ENCODE peak calls at places on chromosome 12, in six cellular contexts. M is heart left ventricle, J is tibial nerve, G is breast epithelium, U is esophagus squamous epithelium, V is endothelial cell of umbilical vein. X is an unnamed sample.

GRCh38 chr12:25929096-25929637 is 29.3 kb upstream of the RASSF8 start:
- DNase-seq in M (no peak), J (no peak), G (no peak), U (no peak), V (no peak), X (no peak)

GRCh38 chr12:116933101-116933500 is 22.4 kb downstream of the FBXW8 start:
- DNase-seq in M (no peak), J (no peak), G (no peak), U (no peak), V (no peak), X (no peak)

GRCh38 chr12:188910-189621 is 24.9 kb downstream of the SLC6A12 start:
- DNase-seq in M (peak; percentile 72), J (no peak), G (no peak), U (no peak), V (peak; percentile 36), X (no peak)

GRCh38 chr12:49797452-49797782 is 30.8 kb downstream of the NCKAP5L start:
- DNase-seq in M (no peak), J (no peak), G (no peak), U (no peak), V (no peak), X (no peak)

GRCh38 chr12:46265102-46265501 is 3.7 kb downstream of the SLC38A1 start:
- DNase-seq in M (no peak), J (no peak), G (no peak), U (no peak), V (no peak), X (no peak)

GRCh38 chr12:14545144-14546124 is 22.2 kb downstream of the PLBD1 start:
- DNase-seq in M (no peak), J (no peak), G (no peak), U (no peak), V (no peak), X (no peak)

GRCh38 chr12:111429760-111430417 is 24.2 kb downstream of the SH2B3 start:
- DNase-seq in M (peak; percentile 32), J (no peak), G (no peak), U (no peak), V (peak; percentile 61), X (no peak)

GRCh38 chr12:118302053-118302452 is 70.7 kb downstream of the TAOK3 start:
- DNase-seq in M (no peak), J (no peak), G (no peak), U (no peak), V (no peak), X (no peak)

GRCh38 chr12:101021911-101022388 is 188.1 kb downstream of the SLC5A8 start:
- DNase-seq in M (no peak), J (no peak), G (no peak), U (no peak), V (peak; percentile 76), X (no peak)

GRCh38 chr12:72282721-72283120 is 10.6 kb downstream of the TRHDE start:
- DNase-seq in M (no peak), J (no peak), G (no peak), U (no peak), V (no peak), X (no peak)

GRCh38 chr12:68915055-68915454 is 17.9 kb downstream of the CPM start:
- DNase-seq in M (no peak), J (no peak), G (no peak), U (no peak), V (no peak), X (no peak)

GRCh38 chr12:29869916-29870315 is 86.2 kb upstream of the TMTC1 start:
- DNase-seq in M (no peak), J (no peak), G (no peak), U (no peak), V (no peak), X (no peak)

GRCh38 chr12:685388-685787 is 22.1 kb upstream of the NINJ2 start:
- DNase-seq in M (peak; percentile 29), J (no peak), G (no peak), U (no peak), V (peak; percentile 77), X (no peak)

GRCh38 chr12:71170456-71170855 is 12.7 kb upstream of the TSPAN8 start:
- DNase-seq in M (no peak), J (no peak), G (no peak), U (no peak), V (no peak), X (no peak)

GRCh38 chr12:52682938-52683574 is 2.8 kb upstream of the KRT1 start:
- DNase-seq in M (no peak), J (no peak), G (no peak), U (no peak), V (no peak), X (no peak)

GRCh38 chr12:130568041-130568440 is 148.1 kb downstream of the RIMBP2 start:
- DNase-seq in M (no peak), J (no peak), G (no peak), U (no peak), V (no peak), X (no peak)

GRCh38 chr12:10613334-10614055 is at the start of gene MAGOHB:
- DNase-seq in M (peak; percentile 96), J (peak; percentile 93), G (peak; percentile 92), U (peak; percentile 71), V (peak; percentile 95), X (peak; percentile 94)

GRCh38 chr12:39065455-39065854 is 160.1 kb upstream of the CPNE8 start:
- DNase-seq in M (no peak), J (no peak), G (no peak), U (no peak), V (no peak), X (no peak)

GRCh38 chr12:57581802-57582201 is 9.2 kb upstream of the PIP4K2C start:
- DNase-seq in M (no peak), J (no peak), G (no peak), U (no peak), V (no peak), X (no peak)

GRCh38 chr12:31897791-31898503 is 61.3 kb upstream of the RESF1 start:
- DNase-seq in M (peak; percentile 69), J (no peak), G (no peak), U (no peak), V (peak; percentile 53), X (no peak)

GRCh38 chr12:71029302-71029701 is 108.8 kb upstream of the PTPRR start:
- DNase-seq in M (no peak), J (no peak), G (no peak), U (no peak), V (no peak), X (no peak)

GRCh38 chr12:114481200-114481535 is 75.2 kb upstream of the TBX5 start:
- DNase-seq in M (no peak), J (no peak), G (no peak), U (no peak), V (no peak), X (no peak)

GRCh38 chr12:4015225-4016076 is 142.3 kb upstream of the PARP11 start:
- DNase-seq in M (no peak), J (no peak), G (no peak), U (no peak), V (no peak), X (peak; percentile 80)

DNA sequence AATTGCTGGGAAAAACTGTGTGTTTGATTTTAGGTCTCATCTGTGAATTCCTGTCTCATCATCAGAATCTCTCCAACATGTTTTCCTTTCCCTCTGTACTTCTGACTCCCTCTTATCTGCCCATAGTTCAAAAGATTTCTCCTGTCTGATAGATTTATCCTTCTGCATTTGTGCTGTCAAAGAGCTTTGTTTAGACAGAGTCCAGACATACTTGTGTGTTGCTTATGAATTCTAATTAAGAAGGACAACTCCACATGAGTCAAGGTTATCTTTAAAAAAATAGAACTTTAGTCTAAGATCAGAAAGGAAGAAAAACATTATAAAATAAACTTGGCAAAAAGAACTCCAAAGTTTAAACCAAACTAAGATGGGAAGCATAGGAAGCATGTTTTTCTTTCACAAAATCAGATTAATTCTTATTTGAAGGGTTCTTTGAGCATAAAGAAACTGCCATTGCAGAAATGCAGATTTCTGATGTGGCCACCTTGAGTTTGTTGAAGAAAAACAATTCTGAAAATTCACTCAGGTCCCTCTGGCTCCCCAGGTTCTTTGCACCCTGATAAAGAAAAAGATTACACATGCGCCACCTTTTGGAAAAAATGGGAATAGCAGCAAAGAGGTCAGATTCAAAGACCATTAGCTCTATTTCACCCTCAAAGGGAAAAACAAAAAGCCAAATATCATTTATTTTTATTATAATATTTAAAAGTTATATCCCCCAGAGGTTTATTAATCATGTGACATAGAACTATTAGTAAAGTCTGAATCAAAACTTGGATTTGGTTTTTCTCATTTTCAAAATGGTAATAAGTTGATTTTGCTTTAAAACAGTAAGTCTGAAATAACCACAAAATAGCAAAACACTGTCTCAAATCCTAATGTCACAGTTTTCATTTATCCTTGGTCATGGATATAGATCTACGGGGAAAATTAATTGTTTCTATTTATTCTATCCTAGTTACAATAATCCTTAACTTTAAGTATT is 143.7 kb upstream of the DCN start:
- DNase-seq in M (no peak), J (peak; percentile 32), G (no peak), U (no peak), V (peak; percentile 59), X (no peak)
- H3K4me3 ChIP-seq in M (no peak overlapping the region), J (no peak overlapping the region), G (peak overlapping the region; percentile 2), U (no peak overlapping the region), V (no peak overlapping the region), X (no peak overlapping the region)

GRCh38 chr12:27523305-27523641 is 733 bp upstream of the PPFIBP1 start:
- DNase-seq in M (no peak), J (no peak), G (no peak), U (no peak), V (no peak), X (no peak)
- TF ChIP-seq POLR2A in M (no peak), J (no peak), G (no peak), U (no peak), V (no peak), X (no peak)

GRCh38 chr12:2893007-2893406 is 2.3 kb downstream of the TULP3 start:
- DNase-seq in M (no peak), J (no peak), G (no peak), U (no peak), V (no peak), X (no peak)
- H3K4me3 ChIP-seq in M (no peak overlapping the region), J (no peak overlapping the region), G (peak overlapping the region; percentile 9), U (no peak overlapping the region), V (no peak overlapping the region), X (no peak overlapping the region)

GRCh38 chr12:76346236-76346635 is 2.0 kb downstream of the BBS10 start:
- DNase-seq in M (no peak), J (no peak), G (no peak), U (no peak), V (no peak), X (no peak)

GRCh38 chr12:76346798-76347420 is 1.3 kb downstream of the BBS10 start:
- DNase-seq in M (peak; percentile 32), J (no peak), G (no peak), U (no peak), V (peak; percentile 72), X (no peak)

GRCh38 chr12:76345569-76345968 is 2.6 kb downstream of the BBS10 start:
- DNase-seq in M (no peak), J (no peak), G (no peak), U (no peak), V (no peak), X (no peak)

DNA sequence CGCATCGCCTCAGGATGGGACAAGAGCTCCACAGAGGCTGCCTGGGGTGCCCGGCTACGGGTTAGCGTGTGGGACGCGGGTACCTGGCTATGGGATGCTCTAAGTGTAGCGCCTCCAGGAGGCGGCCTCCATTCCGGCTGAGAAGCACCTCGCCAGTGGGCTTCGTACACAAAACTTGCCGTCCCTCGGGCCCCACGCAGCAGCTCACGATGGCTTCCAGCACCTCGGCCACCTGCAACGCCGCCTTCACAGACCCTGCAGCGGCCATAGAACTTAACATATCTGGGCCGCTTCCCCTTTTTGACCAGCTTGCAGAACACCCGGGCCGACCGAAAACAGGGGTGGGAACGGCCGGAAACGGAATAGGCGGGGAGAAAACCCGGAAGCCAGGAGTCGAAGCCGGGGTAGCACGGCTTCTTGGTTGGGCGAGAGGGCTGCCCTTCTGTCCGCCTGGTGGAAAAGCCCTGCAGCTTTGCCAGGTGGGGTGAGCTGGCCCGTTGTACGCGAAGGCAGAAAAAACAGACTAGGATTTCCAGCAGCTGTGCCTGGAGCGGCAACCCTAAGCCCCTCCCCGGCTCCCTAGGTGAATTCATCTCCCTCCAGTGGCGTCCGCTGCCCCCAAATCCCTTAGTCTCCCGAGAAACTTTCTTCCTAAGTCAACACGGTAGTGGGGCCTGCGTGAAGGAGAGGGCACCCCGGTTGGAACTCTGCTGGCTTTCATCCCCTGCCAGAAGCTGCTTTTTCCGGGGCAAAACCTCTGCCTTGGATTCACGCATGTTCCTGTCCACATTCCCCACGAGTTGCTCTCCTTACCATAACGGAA is at the start of gene BBS10:
- DNase-seq in M (peak; percentile 94), J (peak; percentile 71), G (peak; percentile 80), U (peak; percentile 70), V (peak; percentile 90), X (peak; percentile 94)
- TF ChIP-seq POLR2A in M (no peak), J (peak; percentile 66), G (peak; percentile 33), U (peak; percentile 31), V (peak; percentile 81), X (peak; percentile 75)

X was measured in right lobe of liver.